ENCODE peak calls at places on chromosome 6, in six cellular contexts. X, Q, U, P, K and G are unnamed samples. For H3K27me3, the result is how much of the 10 kb centered on the place peaks cover.

GRCh38 chr6:135321012-135321621 is 140.0 kb downstream of the MYB start:
- DNase-seq in X (no peak), Q (no peak), U (no peak), P (no peak), K (no peak), G (no peak)

GRCh38 chr6:157163434-157164159 is 159.7 kb downstream of the TMEM242 start:
- DNase-seq in X (no peak), Q (no peak), U (no peak), P (no peak), K (no peak), G (no peak)

GRCh38 chr6:148313483-148313882 is 29.2 kb upstream of the SASH1 start:
- DNase-seq in X (no peak), Q (no peak), U (no peak), P (no peak), K (no peak), G (no peak)

GRCh38 chr6:34916348-34916967 is 27.4 kb downstream of the ANKS1A start:
- DNase-seq in X (no peak), Q (no peak), U (no peak), P (no peak), K (no peak), G (no peak)

GRCh38 chr6:166925141-166925996 is 31.0 kb downstream of the RNASET2 start:
- DNase-seq in X (no peak), Q (no peak), U (no peak), P (peak), K (no peak), G (no peak)

GRCh38 chr6:125533710-125534397 is 215.6 kb upstream of the HEY2 start:
- DNase-seq in X (no peak), Q (no peak), U (no peak), P (no peak), K (no peak), G (no peak)

GRCh38 chr6:164417537-164417936 is 891.9 kb downstream of the C6orf118 start:
- DNase-seq in X (no peak), Q (no peak), U (no peak), P (no peak), K (no peak), G (no peak)

GRCh38 chr6:73451166-73452106 is 661 bp downstream of the CGAS start:
- DNase-seq in X (peak), Q (peak), U (no peak), P (peak), K (peak), G (peak)

GRCh38 chr6:130513770-130514169 is 148.0 kb downstream of the TMEM200A start:
- DNase-seq in X (no peak), Q (no peak), U (no peak), P (no peak), K (no peak), G (no peak)

GRCh38 chr6:157615411-157615763 is 207.7 kb upstream of the SNX9 start:
- DNase-seq in X (no peak), Q (no peak), U (no peak), P (no peak), K (no peak), G (no peak)

GRCh38 chr6:81169166-81169565 is 583.3 kb downstream of the TENT5A start:
- DNase-seq in X (no peak), Q (no peak), U (no peak), P (no peak), K (no peak), G (no peak)

GRCh38 chr6:170225852-170226417 is 64.9 kb downstream of the DLL1 start:
- DNase-seq in X (no peak), Q (no peak), U (no peak), P (peak), K (peak), G (no peak)

GRCh38 chr6:11469684-11470083 is 67.9 kb upstream of the TMEM170B start:
- DNase-seq in X (no peak), Q (no peak), U (no peak), P (no peak), K (no peak), G (no peak)

GRCh38 chr6:54003316-54003715 is 107.9 kb upstream of the MLIP start:
- DNase-seq in X (no peak), Q (no peak), U (no peak), P (no peak), K (no peak), G (no peak)

GRCh38 chr6:8539446-8539845 is 104.1 kb upstream of the SLC35B3 start:
- DNase-seq in X (no peak), Q (no peak), U (peak), P (no peak), K (no peak), G (no peak)

GRCh38 chr6:148211777-148212324 is 130.8 kb upstream of the SASH1 start:
- DNase-seq in X (no peak), Q (no peak), U (no peak), P (no peak), K (no peak), G (no peak)

GRCh38 chr6:76876922-76877553 is 586.3 kb downstream of the HTR1B start:
- DNase-seq in X (no peak), Q (no peak), U (no peak), P (no peak), K (peak), G (no peak)

GRCh38 chr6:108116781-108117426 is 42.4 kb upstream of the OSTM1 start:
- DNase-seq in X (no peak), Q (no peak), U (no peak), P (peak), K (no peak), G (no peak)

GRCh38 chr6:142893088-142893487 is 51.9 kb downstream of the HIVEP2 start:
- DNase-seq in X (no peak), Q (no peak), U (no peak), P (no peak), K (no peak), G (no peak)

GRCh38 chr6:166743415-166743814 is 116.4 kb upstream of the RPS6KA2 start:
- DNase-seq in X (no peak), Q (no peak), U (no peak), P (no peak), K (no peak), G (no peak)

GRCh38 chr6:17584241-17584803 is 15.8 kb upstream of the FAM8A1 start:
- DNase-seq in X (no peak), Q (peak), U (peak), P (no peak), K (peak), G (no peak)

GRCh38 chr6:113762611-113763010 is 94.5 kb upstream of the MARCKS start:
- DNase-seq in X (no peak), Q (no peak), U (no peak), P (no peak), K (no peak), G (no peak)

GRCh38 chr6:169169375-169169774 is 84.3 kb downstream of the THBS2 start:
- DNase-seq in X (no peak), Q (no peak), U (peak), P (no peak), K (no peak), G (no peak)

GRCh38 chr6:14452567-14453527 is 335.3 kb downstream of the CD83 start:
- DNase-seq in X (no peak), Q (no peak), U (no peak), P (no peak), K (no peak), G (no peak)

GRCh38 chr6:155050311-155050710 is 55.2 kb downstream of the TIAM2 start:
- DNase-seq in X (no peak), Q (no peak), U (no peak), P (no peak), K (no peak), G (peak)

GRCh38 chr6:114096553-114097172 is 125.7 kb upstream of the HDAC2 start:
- DNase-seq in X (no peak), Q (no peak), U (peak), P (no peak), K (no peak), G (no peak)

GRCh38 chr6:89314692-89315091 is 407 bp downstream of the GABRR2 start:
- DNase-seq in X (no peak), Q (no peak), U (no peak), P (no peak), K (no peak), G (no peak)

GRCh38 chr6:29671026-29671425 is 9.9 kb downstream of the ZFP57 start:
- DNase-seq in X (no peak), Q (no peak), U (no peak), P (no peak), K (no peak), G (no peak)

GRCh38 chr6:166277021-166277420 is 31.2 kb downstream of the PRR18 start:
- DNase-seq in X (no peak), Q (no peak), U (no peak), P (no peak), K (no peak), G (no peak)

GRCh38 chr6:11744753-11745152 is 33.9 kb downstream of the ADTRP start:
- DNase-seq in X (no peak), Q (peak), U (no peak), P (no peak), K (peak), G (no peak)

GRCh38 chr6:50655848-50656453 is 57.4 kb upstream of the TFAP2D start:
- DNase-seq in X (no peak), Q (no peak), U (no peak), P (no peak), K (no peak), G (no peak)

GRCh38 chr6:139369568-139370046 is 4.8 kb downstream of the CITED2 start:
- DNase-seq in X (no peak), Q (no peak), U (no peak), P (no peak), K (no peak), G (no peak)

GRCh38 chr6:37381579-37381978 is 27.8 kb downstream of the RNF8 start:
- DNase-seq in X (no peak), Q (no peak), U (peak), P (no peak), K (no peak), G (peak)

GRCh38 chr6:105991561-105992314 is 94.4 kb upstream of the PRDM1 start:
- DNase-seq in X (no peak), Q (no peak), U (no peak), P (peak), K (no peak), G (no peak)

GRCh38 chr6:106381871-106382270 is 21.4 kb downstream of the CRYBG1 start:
- DNase-seq in X (no peak), Q (no peak), U (no peak), P (no peak), K (no peak), G (no peak)

GRCh38 chr6:3457710-3458605 is 1.1 kb upstream of the SLC22A23 start:
- DNase-seq in X (peak), Q (peak), U (peak), P (peak), K (peak), G (no peak)

GRCh38 chr6:54481096-54481495 is 172.9 kb downstream of the TINAG start:
- DNase-seq in X (no peak), Q (no peak), U (no peak), P (peak), K (no peak), G (no peak)

DNA sequence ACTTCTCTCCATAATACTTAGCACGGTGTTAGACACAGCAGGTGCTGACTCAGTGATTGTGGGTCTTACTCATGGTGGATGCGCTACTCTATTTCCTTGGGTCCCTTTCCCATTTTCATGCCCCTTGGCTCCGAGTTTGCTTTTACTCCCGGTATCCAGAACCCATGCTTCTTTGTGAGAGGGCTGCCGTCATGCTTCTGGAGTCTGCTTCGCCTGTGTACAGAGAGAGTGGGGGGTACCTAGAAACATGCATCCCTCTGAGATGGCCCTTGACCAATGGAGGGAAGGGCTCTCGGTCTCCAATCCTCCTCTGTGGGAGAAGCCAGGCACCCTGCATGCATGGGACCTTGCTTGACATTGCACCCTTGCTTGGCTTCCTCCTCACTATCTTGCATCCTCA is 160.4 kb downstream of the NRN1 start:
- DNase-seq in X (no peak), Q (no peak), U (no peak), P (no peak), K (no peak), G (no peak)
- H3K27me3 ChIP-seq in X (under half), Q (under half), U (half or more), P (under half), K (under half), G (under half)

DNA sequence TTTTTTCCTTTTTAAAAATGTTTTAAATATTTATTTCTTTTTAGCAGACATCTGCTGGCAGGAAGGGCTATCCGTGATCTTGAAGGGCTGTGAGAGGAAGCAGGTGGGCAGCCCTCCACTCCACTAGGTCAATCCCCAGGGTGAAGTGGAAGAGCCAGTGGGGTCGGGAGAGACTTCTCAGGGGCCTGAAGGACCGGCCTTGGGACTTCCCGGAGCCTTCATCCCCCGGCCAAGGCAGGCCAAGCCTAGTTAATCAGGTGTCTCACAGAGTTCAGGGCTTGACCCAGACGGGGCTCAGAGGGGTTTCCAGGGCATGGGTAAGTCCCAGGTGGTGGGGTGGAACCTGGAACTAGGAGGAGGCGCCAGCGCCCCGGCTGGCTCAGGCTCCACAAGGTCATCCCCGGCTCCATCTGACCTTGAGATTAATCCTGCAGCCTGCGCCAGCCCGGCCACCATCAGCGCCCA is 44.3 kb downstream of the MDFI start:
- DNase-seq in X (no peak), Q (no peak), U (no peak), P (no peak), K (no peak), G (no peak)
- H3K4me3 ChIP-seq in X (peak), Q (peak), U (no peak), P (no peak), K (peak), G (no peak)

GRCh38 chr6:162198925-162199324 is 528.6 kb downstream of the PRKN start:
- DNase-seq in X (no peak), Q (no peak), U (no peak), P (no peak), K (no peak), G (no peak)
- TF ChIP-seq CTCF in X (no peak), Q (no peak), U (peak), P (no peak), K (no peak), G (no peak)

GRCh38 chr6:104954091-104954797 is 2.7 kb upstream of the LIN28B start:
- DNase-seq in X (no peak), Q (no peak), U (no peak), P (no peak), K (no peak), G (no peak)
- H3K27me3 ChIP-seq in X (half or more), Q (under half), U (under half), P (half or more), K (half or more), G (under half)

DNA sequence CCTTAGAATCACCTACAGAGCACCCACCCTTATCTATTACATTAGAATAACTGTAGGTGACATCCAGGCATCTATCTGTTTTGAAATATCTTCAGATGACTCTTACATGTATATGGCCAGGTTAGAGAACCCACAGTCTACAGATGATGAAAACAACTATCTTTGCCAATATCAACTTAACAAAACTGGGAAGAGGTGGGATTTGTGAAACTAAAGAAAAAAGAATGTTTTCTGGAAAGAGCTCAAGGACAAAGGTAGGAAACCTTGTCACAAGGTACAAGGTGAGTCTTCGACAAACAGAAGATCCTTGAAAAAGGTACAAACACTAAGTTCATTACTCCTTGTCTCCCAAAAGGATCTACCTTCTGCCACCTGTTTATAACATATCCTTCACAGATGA is 47.0 kb upstream of the DST start:
- DNase-seq in X (no peak), Q (no peak), U (no peak), P (no peak), K (no peak), G (no peak)
- H3K4me3 ChIP-seq in X (peak), Q (peak), U (no peak), P (no peak), K (peak), G (no peak)

DNA sequence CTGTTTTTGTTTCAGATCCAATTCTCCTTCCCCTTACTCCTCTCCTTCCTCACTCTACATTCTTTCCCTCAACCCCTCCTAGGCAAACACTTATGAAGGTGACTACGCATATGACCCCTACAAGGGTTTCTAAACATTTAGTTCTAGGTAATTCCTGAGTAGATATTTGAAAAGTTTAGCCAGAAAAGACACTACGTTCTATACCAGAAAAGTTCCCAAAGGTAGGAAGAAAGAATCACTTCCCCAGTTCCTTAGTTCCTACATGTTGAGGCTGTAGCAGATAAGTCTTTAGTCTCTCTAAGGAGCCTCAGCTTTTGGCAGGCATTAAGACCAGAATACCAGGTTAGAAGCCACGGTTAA is 11.6 kb downstream of the POU3F2 start:
- DNase-seq in X (no peak), Q (no peak), U (no peak), P (no peak), K (no peak), G (no peak)
- TF ChIP-seq CTCF in X (no peak), Q (no peak), U (no peak), P (no peak), K (no peak), G (no peak)

DNA sequence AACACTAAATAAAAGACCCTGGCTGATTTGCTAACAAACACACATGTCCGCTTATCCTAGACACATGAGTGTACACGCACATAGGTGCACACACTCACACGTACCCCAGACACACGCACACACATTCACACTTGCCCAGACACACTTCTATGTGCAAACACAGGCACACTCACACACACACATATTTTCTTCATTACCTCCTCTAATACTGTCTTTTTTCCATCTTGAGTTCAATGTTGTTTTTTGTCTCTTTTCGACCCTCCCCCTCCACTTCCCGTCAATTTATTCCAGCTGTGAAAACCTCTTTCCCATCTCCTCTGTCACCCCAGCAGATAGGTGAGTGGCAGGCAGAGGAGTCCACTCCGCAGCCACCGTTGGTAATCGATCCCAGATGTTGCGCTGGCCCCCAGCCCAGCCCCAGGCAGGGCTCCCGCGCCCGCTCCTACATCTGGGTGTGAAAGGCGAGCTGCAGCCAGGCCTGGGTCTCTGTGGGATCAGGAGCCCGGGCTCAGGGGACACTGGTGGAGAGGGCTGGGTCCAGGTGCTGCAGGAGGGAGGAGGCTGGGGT is 56.8 kb upstream of the FOXP4 start:
- DNase-seq in X (peak), Q (no peak), U (no peak), P (no peak), K (no peak), G (no peak)
- H3K27me3 ChIP-seq in X (under half), Q (under half), U (under half), P (under half), K (under half), G (under half)

DNA sequence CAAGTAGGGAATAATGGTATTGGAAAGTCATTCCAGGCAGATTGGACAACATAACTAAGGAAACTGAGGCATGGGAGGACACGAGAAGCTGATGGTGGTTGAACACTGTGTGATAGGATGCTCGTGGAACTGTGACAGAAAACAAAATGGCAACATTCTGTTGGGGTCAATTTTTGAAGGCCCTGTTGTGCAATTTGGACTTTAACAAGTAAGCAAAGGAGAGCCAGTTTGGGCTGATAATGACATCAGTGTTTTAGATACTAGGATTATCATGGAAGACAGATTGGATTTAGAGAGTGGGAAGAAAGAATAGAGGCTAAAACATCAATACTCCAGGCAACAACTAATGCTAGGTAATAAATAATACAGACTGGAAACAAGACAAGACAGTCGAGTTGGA is 53.1 kb downstream of the PRKN start:
- DNase-seq in X (no peak), Q (no peak), U (no peak), P (no peak), K (no peak), G (no peak)
- H3K4me3 ChIP-seq in X (no peak), Q (no peak), U (no peak), P (no peak), K (no peak), G (no peak)

DNA sequence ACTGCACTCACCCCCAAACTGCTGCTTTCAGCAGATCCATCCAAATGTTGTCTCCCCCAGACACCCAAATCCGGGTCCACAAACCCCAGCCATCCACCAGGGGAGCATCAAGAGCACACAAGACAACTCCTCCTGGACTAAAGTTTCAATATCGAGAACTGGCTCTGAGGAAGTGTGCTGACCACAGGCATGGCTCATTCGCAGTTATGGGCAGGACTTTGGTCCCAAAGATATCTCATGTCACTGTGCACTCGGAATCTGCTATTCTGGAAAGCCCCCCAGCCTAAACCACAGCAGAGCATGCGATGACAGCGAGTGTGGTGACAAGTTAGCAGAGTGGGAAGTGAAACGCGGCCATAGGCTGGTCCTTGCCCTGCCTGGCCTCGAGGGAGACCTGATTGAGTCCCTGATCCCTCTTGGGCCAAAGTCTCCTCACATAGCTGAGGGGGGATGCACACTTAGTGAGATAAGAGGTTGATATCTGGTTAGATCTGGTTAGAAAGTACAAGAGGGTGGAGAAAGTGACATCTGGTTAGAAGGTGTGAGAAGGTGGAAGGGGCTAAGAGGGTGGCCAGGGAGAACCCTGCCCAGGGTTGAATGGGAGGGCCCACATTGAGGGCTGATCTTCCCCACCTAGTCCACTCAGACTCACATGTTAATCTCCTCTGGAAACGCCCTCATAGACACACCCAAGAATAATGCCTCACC is 149.7 kb downstream of the MRPL14 start:
- DNase-seq in X (no peak), Q (no peak), U (no peak), P (no peak), K (no peak), G (peak)
- TF ChIP-seq CTCF in X (no peak), Q (no peak), U (no peak), P (no peak), K (no peak), G (peak)